ENCODE peak calls at places on chromosomes 6 and 20, in six cellular contexts. E is activated CD4-positive, alpha-beta T cell treated with anti-CD3 and anti-CD28 coated beads, Interleukin-2, amount 50 U/mL, for 1 hour; W is putamen; H is left ventricle myocardium superior; T is posterior vena cava; P is psoas muscle. Q is an unnamed sample.

GRCh38 chr20:10910535-10911239 is 236.9 kb upstream of the JAG1 start:
- DNase-seq in E (no peak), W (no peak), H (no peak), T (no peak), P (no peak), Q (no peak)

GRCh38 chr20:48295445-48295903 is 510.2 kb upstream of the SULF2 start:
- DNase-seq in E (no peak), W (no peak), H (no peak), T (no peak), P (no peak), Q (no peak)

GRCh38 chr20:8722277-8722928 is 346.5 kb upstream of the PLCB4 start:
- DNase-seq in E (peak), W (peak), H (no peak), T (no peak), P (no peak), Q (no peak)

GRCh38 chr6:1390805-1391511 is 1.6 kb downstream of the FOXF2 start:
- DNase-seq in E (no peak), W (no peak), H (no peak), T (no peak), P (no peak), Q (no peak)

GRCh38 chr20:32007787-32008616 is 2.2 kb upstream of the CCM2L start:
- DNase-seq in E (no peak), W (no peak), H (peak), T (peak), P (peak), Q (no peak)

GRCh38 chr6:6434151-6434550 is 113.7 kb upstream of the F13A1 start:
- DNase-seq in E (no peak), W (no peak), H (no peak), T (no peak), P (no peak), Q (no peak)

GRCh38 chr6:165636415-165637048 is 26.5 kb downstream of the PDE10A start:
- DNase-seq in E (no peak), W (no peak), H (no peak), T (no peak), P (no peak), Q (no peak)

GRCh38 chr6:134372603-134373281 is 54.8 kb upstream of the SGK1 start:
- DNase-seq in E (no peak), W (no peak), H (no peak), T (peak), P (peak), Q (no peak)

GRCh38 chr20:19944772-19945459 is 72.2 kb upstream of the NAA20 start:
- DNase-seq in E (no peak), W (no peak), H (no peak), T (no peak), P (no peak), Q (no peak)

GRCh38 chr6:129795261-129795660 is 65.9 kb downstream of the TMEM244 start:
- DNase-seq in E (no peak), W (no peak), H (no peak), T (no peak), P (no peak), Q (no peak)

GRCh38 chr6:143962644-143962929 is 45.5 kb downstream of the PLAGL1 start:
- DNase-seq in E (no peak), W (no peak), H (no peak), T (no peak), P (peak), Q (no peak)

GRCh38 chr20:50306478-50307423 is 116.1 kb downstream of the CEBPB start:
- DNase-seq in E (no peak), W (no peak), H (no peak), T (no peak), P (no peak), Q (no peak)

GRCh38 chr6:1630771-1631217 is 21.1 kb downstream of the FOXC1 start:
- DNase-seq in E (no peak), W (no peak), H (no peak), T (peak), P (no peak), Q (no peak)